ENCODE peak calls at places on chromosomes 7 and 10, in ten cellular contexts. W, I, B, E, L, V, Q, R, F and D are unnamed samples.

GRCh38 chr10:110471566-110472139 is 26.1 kb upstream of the DUSP5 start:
- DNase-seq in W (peak), I (no peak), B (no peak), E (no peak), L (no peak), V (no peak), Q (peak), R (no peak), F (no peak), D (no peak)

GRCh38 chr7:1033546-1034145 is 10.7 kb upstream of the GPR146 start:
- DNase-seq in W (no peak), I (no peak), B (no peak), E (no peak), L (no peak), V (no peak), Q (no peak), R (no peak), F (no peak), D (no peak)

GRCh38 chr7:92279429-92280031 is 33.8 kb downstream of the ANKIB1 start:
- DNase-seq in W (no peak), I (no peak), B (no peak), E (no peak), L (no peak), V (no peak), Q (no peak), R (no peak), F (peak), D (no peak)

GRCh38 chr7:47128719-47129118 is 453.2 kb downstream of the TNS3 start:
- DNase-seq in W (no peak), I (no peak), B (no peak), E (no peak), L (no peak), V (no peak), Q (no peak), R (no peak), F (no peak), D (no peak)

GRCh38 chr10:71975087-71975890 is 11.1 kb downstream of the CHST3 start:
- DNase-seq in W (no peak), I (peak), B (no peak), E (no peak), L (peak), V (no peak), Q (no peak), R (peak), F (no peak), D (no peak)

GRCh38 chr7:102431617-102432298 is 1.6 kb upstream of the ORAI2 start:
- DNase-seq in W (no peak), I (no peak), B (peak), E (peak), L (no peak), V (peak), Q (no peak), R (no peak), F (peak), D (no peak)

GRCh38 chr10:119973261-119973660 is 80.7 kb downstream of the SEC23IP start:
- DNase-seq in W (no peak), I (no peak), B (no peak), E (no peak), L (no peak), V (no peak), Q (no peak), R (no peak), F (peak), D (no peak)

GRCh38 chr7:44044315-44045225 is at the start of gene DBNL:
- DNase-seq in W (peak), I (peak), B (peak), E (peak), L (peak), V (peak), Q (peak), R (peak), F (peak), D (peak)

GRCh38 chr7:53398566-53398965 is 363.1 kb downstream of the POM121L12 start:
- DNase-seq in W (no peak), I (no peak), B (no peak), E (no peak), L (no peak), V (no peak), Q (no peak), R (no peak), F (no peak), D (no peak)

GRCh38 chr10:48780341-48780740 is 95.7 kb downstream of the WDFY4 start:
- DNase-seq in W (no peak), I (no peak), B (no peak), E (no peak), L (no peak), V (no peak), Q (no peak), R (no peak), F (no peak), D (no peak)

GRCh38 chr7:108613147-108613948 is 43.7 kb downstream of the DNAJB9 start:
- DNase-seq in W (no peak), I (no peak), B (no peak), E (peak), L (no peak), V (no peak), Q (peak), R (no peak), F (peak), D (no peak)

GRCh38 chr7:154906201-154906600 is 96.7 kb downstream of the PAXIP1 start:
- DNase-seq in W (no peak), I (no peak), B (no peak), E (no peak), L (no peak), V (no peak), Q (no peak), R (no peak), F (no peak), D (no peak)

GRCh38 chr10:61284222-61284890 is 168.8 kb downstream of the TMEM26 start:
- DNase-seq in W (peak), I (no peak), B (no peak), E (peak), L (no peak), V (no peak), Q (peak), R (no peak), F (peak), D (no peak)

GRCh38 chr7:142628945-142629344 is 120.3 kb upstream of the PRSS1 start:
- DNase-seq in W (no peak), I (no peak), B (no peak), E (no peak), L (no peak), V (no peak), Q (no peak), R (no peak), F (no peak), D (no peak)

GRCh38 chr10:132961-133898 is 2.0 kb upstream of the ZMYND11 start:
- DNase-seq in W (no peak), I (no peak), B (no peak), E (no peak), L (no peak), V (no peak), Q (peak), R (no peak), F (peak), D (no peak)

GRCh38 chr10:76149182-76149581 is 717.8 kb downstream of the LRMDA start:
- DNase-seq in W (no peak), I (no peak), B (no peak), E (no peak), L (no peak), V (no peak), Q (peak), R (no peak), F (no peak), D (no peak)

GRCh38 chr10:78745445-78745844 is 323.3 kb upstream of the ZMIZ1 start:
- DNase-seq in W (no peak), I (no peak), B (no peak), E (no peak), L (peak), V (no peak), Q (no peak), R (no peak), F (no peak), D (no peak)

GRCh38 chr7:92645531-92646061 is 55.4 kb upstream of the FAM133B start:
- DNase-seq in W (no peak), I (no peak), B (peak), E (no peak), L (no peak), V (peak), Q (no peak), R (no peak), F (no peak), D (no peak)

GRCh38 chr10:96719850-96720421 is 378 bp downstream of the PIK3AP1 start:
- DNase-seq in W (no peak), I (peak), B (peak), E (no peak), L (peak), V (peak), Q (no peak), R (no peak), F (peak), D (peak)

GRCh38 chr7:155453296-155454182 is 4.4 kb upstream of the EN2 start:
- DNase-seq in W (no peak), I (no peak), B (no peak), E (no peak), L (no peak), V (no peak), Q (no peak), R (no peak), F (no peak), D (no peak)

GRCh38 chr7:41148521-41148951 is 554.4 kb downstream of the INHBA start:
- DNase-seq in W (peak), I (no peak), B (no peak), E (no peak), L (no peak), V (no peak), Q (peak), R (no peak), F (no peak), D (no peak)

GRCh38 chr10:88915781-88916180 is 35.7 kb downstream of the STAMBPL1 start:
- DNase-seq in W (no peak), I (no peak), B (no peak), E (no peak), L (no peak), V (no peak), Q (no peak), R (no peak), F (peak), D (no peak)

GRCh38 chr10:118365702-118366101 is 23.6 kb upstream of the FAM204A start:
- DNase-seq in W (no peak), I (no peak), B (no peak), E (no peak), L (no peak), V (no peak), Q (no peak), R (no peak), F (no peak), D (no peak)

GRCh38 chr10:119724630-119725549 is 960 bp upstream of the INPP5F start:
- DNase-seq in W (no peak), I (no peak), B (no peak), E (peak), L (no peak), V (no peak), Q (peak), R (no peak), F (peak), D (no peak)

GRCh38 chr10:73576178-73576889 is 14.8 kb downstream of the USP54 start:
- DNase-seq in W (peak), I (no peak), B (no peak), E (no peak), L (no peak), V (no peak), Q (peak), R (no peak), F (no peak), D (no peak)

GRCh38 chr10:102656026-102656425 is 11.7 kb downstream of the TRIM8 start:
- DNase-seq in W (no peak), I (peak), B (no peak), E (no peak), L (peak), V (no peak), Q (no peak), R (no peak), F (no peak), D (no peak)

GRCh38 chr7:23913016-23913415 is 203.0 kb downstream of the STK31 start:
- DNase-seq in W (no peak), I (no peak), B (no peak), E (no peak), L (no peak), V (no peak), Q (no peak), R (no peak), F (no peak), D (no peak)

GRCh38 chr7:101422361-101423195 is 59.9 kb downstream of the COL26A1 start:
- DNase-seq in W (no peak), I (no peak), B (no peak), E (no peak), L (no peak), V (no peak), Q (no peak), R (no peak), F (peak), D (no peak)

GRCh38 chr7:447523-447922 is 72.1 kb downstream of the PDGFA start:
- DNase-seq in W (no peak), I (no peak), B (no peak), E (no peak), L (no peak), V (no peak), Q (no peak), R (no peak), F (no peak), D (no peak)

GRCh38 chr7:33186187-33186586 is 56.8 kb downstream of the BBS9 start:
- DNase-seq in W (no peak), I (no peak), B (no peak), E (no peak), L (no peak), V (no peak), Q (peak), R (no peak), F (peak), D (no peak)